ENCODE peak calls at places on chromosomes 4 and X, in ten cellular contexts. V is NCI-H1092; R is ecto neural progenitor cell; P is NCI-H510A treated with DMSO at 0.1 percent for 48 hours; I is stimulated activated naive CD4-positive, alpha-beta T cell; U is nephron progenitor cell; Z is HCEC 1CT; C is CD8-positive, alpha-beta T cell; D is GM19239; H is retina. K is an unnamed sample.

GRCh38 chr4:52144303-52144849 is 93.3 kb downstream of the SPATA18 start:
- DNase-seq in Z (no peak), I (no peak), H (no peak), P (no peak), V (no peak), C (no peak), U (no peak), R (no peak), D (no peak), K (no peak)

GRCh38 chr4:32119907-32120306 is 1399.7 kb downstream of the PCDH7 start:
- DNase-seq in P (no peak), C (no peak), I (no peak), Z (no peak), U (no peak), R (no peak), D (no peak), V (no peak), H (no peak), K (no peak)

GRCh38 chrX:152306331-152306730 is 144.8 kb downstream of the GABRA3 start:
- DNase-seq in C (no peak), U (no peak), I (no peak), H (no peak), P (no peak), D (no peak), Z (no peak), V (no peak), R (no peak), K (no peak)

GRCh38 chr4:147310312-147310711 is 170.6 kb upstream of the EDNRA start:
- DNase-seq in H (no peak), R (peak; percentile 60), C (no peak), U (no peak), V (no peak), I (no peak), D (no peak), Z (no peak), P (no peak), K (no peak)

GRCh38 chrX:12946838-12947544 is 27.9 kb upstream of the TMSB4X start:
- DNase-seq in C (peak; percentile 64), D (no peak), U (peak; percentile 63), P (peak; percentile 77), H (peak; percentile 62), I (peak; percentile 64), Z (peak; percentile 70), R (peak; percentile 84), V (peak; percentile 68), K (peak; percentile 76)

GRCh38 chrX:84186603-84187358 is 1.2 kb downstream of the RPS6KA6 start:
- DNase-seq in R (no peak), P (peak; percentile 24), C (no peak), V (no peak), U (peak; percentile 2), I (no peak), H (no peak), Z (peak; percentile 32), D (no peak), K (no peak)

GRCh38 chrX:129823115-129823514 is 20.6 kb downstream of the ZDHHC9 start:
- DNase-seq in R (no peak), P (no peak), C (peak; percentile 31), H (no peak), Z (peak; percentile 5), V (no peak), I (peak; percentile 27), U (peak; percentile 30), D (peak; percentile 18), K (peak; percentile 38)

GRCh38 chrX:153865321-153865580 is 20.7 kb downstream of the L1CAM start:
- DNase-seq in Z (no peak), R (no peak), H (no peak), D (no peak), U (no peak), C (no peak), V (no peak), I (no peak), P (no peak), K (no peak)

GRCh38 chrX:116462843-116463242 is at the start of gene CT83:
- DNase-seq in C (no peak), D (no peak), U (no peak), I (no peak), Z (no peak), V (no peak), H (no peak), P (peak; percentile 55), R (no peak), K (no peak)

GRCh38 chr4:127410201-127410600 is 222.6 kb upstream of the INTU start:
- DNase-seq in D (no peak), I (no peak), U (no peak), P (no peak), H (no peak), V (no peak), Z (no peak), C (no peak), R (no peak), K (no peak)

GRCh38 chrX:49273181-49273727 is 3.7 kb downstream of the PPP1R3F start:
- DNase-seq in P (no peak), R (no peak), V (no peak), H (no peak), U (no peak), C (no peak), Z (no peak), D (no peak), I (peak; percentile 19), K (no peak)

GRCh38 chr4:53633608-53634007 is 42.3 kb upstream of the LNX1 start:
- DNase-seq in U (no peak), V (no peak), R (no peak), D (no peak), I (no peak), Z (peak; percentile 16), H (no peak), P (no peak), C (no peak), K (peak; percentile 57)

GRCh38 chr4:42655921-42656735 is 777 bp downstream of the ATP8A1 start:
- DNase-seq in R (peak; percentile 71), P (peak; percentile 19), I (peak; percentile 34), C (peak; percentile 33), H (peak; percentile 86), U (peak; percentile 58), V (peak; percentile 43), D (peak; percentile 39), Z (no peak), K (no peak)

GRCh38 chrX:110213183-110213582 is 104.7 kb downstream of the AMMECR1 start:
- DNase-seq in V (no peak), I (no peak), P (no peak), U (no peak), C (no peak), D (no peak), H (no peak), R (no peak), Z (no peak), K (no peak)

GRCh38 chr4:187141101-187141500 is 417.4 kb upstream of the FAT1 start:
- DNase-seq in D (no peak), Z (no peak), H (no peak), R (no peak), P (no peak), I (no peak), C (no peak), U (no peak), V (no peak), K (no peak)

GRCh38 chr4:119589165-119589564 is 39.4 kb downstream of the PDE5A start:
- DNase-seq in V (no peak), Z (peak; percentile 58), R (no peak), H (no peak), D (no peak), U (no peak), C (no peak), I (no peak), P (no peak), K (peak; percentile 74)

GRCh38 chr4:168656055-168656660 is 159.3 kb downstream of the PALLD start:
- DNase-seq in H (no peak), C (no peak), P (no peak), U (no peak), D (no peak), V (no peak), I (no peak), Z (peak; percentile 77), R (no peak), K (peak; percentile 91)

GRCh38 chr4:119286377-119287002 is 35.4 kb downstream of the FABP2 start:
- DNase-seq in D (no peak), Z (peak; percentile 63), I (no peak), U (no peak), V (no peak), P (no peak), C (no peak), R (no peak), H (no peak), K (peak; percentile 79)

GRCh38 chr4:112897548-112897947 is 151.9 kb upstream of the ANK2 start:
- DNase-seq in D (no peak), H (peak; percentile 14), P (no peak), C (no peak), Z (no peak), R (no peak), U (peak; percentile 21), V (no peak), I (no peak), K (no peak)

GRCh38 chr4:106986486-106986885 is 49.6 kb downstream of the DKK2 start:
- DNase-seq in H (no peak), P (no peak), D (no peak), C (no peak), I (no peak), Z (peak; percentile 68), R (no peak), V (no peak), U (no peak), K (peak; percentile 2)

GRCh38 chr4:156420557-156420956 is 466.9 kb upstream of the CTSO start:
- DNase-seq in U (no peak), H (no peak), Z (peak; percentile 6), V (no peak), I (no peak), D (no peak), P (no peak), R (no peak), C (no peak), K (peak; percentile 73)

GRCh38 chr4:95798003-95798402 is 41.9 kb upstream of the PDHA2 start:
- DNase-seq in H (no peak), Z (no peak), D (no peak), I (no peak), R (no peak), U (no peak), P (no peak), V (no peak), C (no peak), K (no peak)

GRCh38 chrX:72351606-72352338 is 46.1 kb upstream of the CITED1 start:
- DNase-seq in D (no peak), V (no peak), C (no peak), P (no peak), I (no peak), U (no peak), H (no peak), Z (no peak), R (no peak), K (no peak)

GRCh38 chr4:170009291-170009690 is 16.9 kb downstream of the MFAP3L start:
- DNase-seq in Z (no peak), V (no peak), H (no peak), P (no peak), R (no peak), C (no peak), I (no peak), D (no peak), U (no peak), K (peak; percentile 57)

GRCh38 chrX:112818114-112819012 is 22.3 kb downstream of the AMOT start:
- DNase-seq in U (no peak), C (no peak), P (peak; percentile 23), V (no peak), H (no peak), Z (no peak), D (no peak), I (no peak), R (no peak), K (no peak)

GRCh38 chr4:77734928-77735327 is 84.2 kb downstream of the CNOT6L start:
- DNase-seq in C (no peak), V (no peak), Z (peak; percentile 28), D (peak; percentile 42), P (no peak), U (no peak), R (no peak), H (no peak), I (peak; percentile 1), K (peak; percentile 95)

GRCh38 chr4:60039908-60040307 is 1160.2 kb upstream of the ADGRL3 start:
- DNase-seq in Z (no peak), H (no peak), U (no peak), V (no peak), D (no peak), C (no peak), I (no peak), P (no peak), R (no peak), K (no peak)

GRCh38 chr4:140774956-140775355 is 18.8 kb upstream of the TBC1D9 start:
- DNase-seq in D (no peak), Z (no peak), U (no peak), R (no peak), C (no peak), P (no peak), V (no peak), I (no peak), H (no peak), K (no peak)